ENCODE peak calls at places on chromosome 12, in seven cellular contexts. One of them, this sample, is unnamed.

GRCh38 chr12:71772728-71773127 is 18.1 kb downstream of the RAB21 start:
- DNase-seq in EL: no peak
- DNase-seq in stimulated activated CD4-positive, alpha-beta T cell treated with anti-CD3 and anti-CD28 coated beads, Interleukin-1b, Interleukin-23, amount 100 ng/mL, for 1 hour: no peak
- DNase-seq in nucleus accumbens: no peak
- DNase-seq in T-helper 1 cell: no peak
- DNase-seq in AG04449: no peak
- DNase-seq in activated gamma-delta T cell treated with Interleukin-2 at 50 U/mL for 16 hours: no peak
- DNase-seq in this sample: no peak

GRCh38 chr12:121288941-121289340 is 7.6 kb downstream of the CAMKK2 start:
- DNase-seq in EL: no peak
- DNase-seq in stimulated activated CD4-positive, alpha-beta T cell treated with anti-CD3 and anti-CD28 coated beads, Interleukin-1b, Interleukin-23, amount 100 ng/mL, for 1 hour: no peak
- DNase-seq in nucleus accumbens: no peak
- DNase-seq in T-helper 1 cell: no peak
- DNase-seq in AG04449: no peak
- DNase-seq in activated gamma-delta T cell treated with Interleukin-2 at 50 U/mL for 16 hours: no peak
- DNase-seq in this sample: no peak

GRCh38 chr12:109458771-109459208 is 18.3 kb downstream of the KCTD10 start:
- DNase-seq in EL: no peak
- DNase-seq in stimulated activated CD4-positive, alpha-beta T cell treated with anti-CD3 and anti-CD28 coated beads, Interleukin-1b, Interleukin-23, amount 100 ng/mL, for 1 hour: no peak
- DNase-seq in nucleus accumbens: no peak
- DNase-seq in T-helper 1 cell: no peak
- DNase-seq in AG04449: no peak
- DNase-seq in activated gamma-delta T cell treated with Interleukin-2 at 50 U/mL for 16 hours: no peak
- DNase-seq in this sample: no peak

GRCh38 chr12:81668475-81668874 is 90.7 kb downstream of the PPFIA2 start:
- DNase-seq in EL: peak
- DNase-seq in stimulated activated CD4-positive, alpha-beta T cell treated with anti-CD3 and anti-CD28 coated beads, Interleukin-1b, Interleukin-23, amount 100 ng/mL, for 1 hour: no peak
- DNase-seq in nucleus accumbens: no peak
- DNase-seq in T-helper 1 cell: peak
- DNase-seq in AG04449: no peak
- DNase-seq in activated gamma-delta T cell treated with Interleukin-2 at 50 U/mL for 16 hours: no peak
- DNase-seq in this sample: peak

GRCh38 chr12:51921017-51921725 is 13.9 kb downstream of the ACVRL1 start:
- DNase-seq in EL: no peak
- DNase-seq in stimulated activated CD4-positive, alpha-beta T cell treated with anti-CD3 and anti-CD28 coated beads, Interleukin-1b, Interleukin-23, amount 100 ng/mL, for 1 hour: no peak
- DNase-seq in nucleus accumbens: no peak
- DNase-seq in T-helper 1 cell: no peak
- DNase-seq in AG04449: no peak
- DNase-seq in activated gamma-delta T cell treated with Interleukin-2 at 50 U/mL for 16 hours: no peak
- DNase-seq in this sample: no peak

GRCh38 chr12:91785655-91786489 is 359.8 kb downstream of the BTG1 start:
- DNase-seq in EL: no peak
- DNase-seq in stimulated activated CD4-positive, alpha-beta T cell treated with anti-CD3 and anti-CD28 coated beads, Interleukin-1b, Interleukin-23, amount 100 ng/mL, for 1 hour: no peak
- DNase-seq in nucleus accumbens: no peak
- DNase-seq in T-helper 1 cell: peak
- DNase-seq in AG04449: no peak
- DNase-seq in activated gamma-delta T cell treated with Interleukin-2 at 50 U/mL for 16 hours: no peak
- DNase-seq in this sample: no peak

GRCh38 chr12:24561882-24562760 is 386.8 kb downstream of the BCAT1 start:
- DNase-seq in EL: peak
- DNase-seq in stimulated activated CD4-positive, alpha-beta T cell treated with anti-CD3 and anti-CD28 coated beads, Interleukin-1b, Interleukin-23, amount 100 ng/mL, for 1 hour: no peak
- DNase-seq in nucleus accumbens: peak
- DNase-seq in T-helper 1 cell: peak
- DNase-seq in AG04449: no peak
- DNase-seq in activated gamma-delta T cell treated with Interleukin-2 at 50 U/mL for 16 hours: peak
- DNase-seq in this sample: no peak

GRCh38 chr12:57545809-57546437 is 1.1 kb downstream of the DCTN2 start:
- DNase-seq in EL: peak
- DNase-seq in stimulated activated CD4-positive, alpha-beta T cell treated with anti-CD3 and anti-CD28 coated beads, Interleukin-1b, Interleukin-23, amount 100 ng/mL, for 1 hour: no peak
- DNase-seq in nucleus accumbens: no peak
- DNase-seq in T-helper 1 cell: no peak
- DNase-seq in AG04449: no peak
- DNase-seq in activated gamma-delta T cell treated with Interleukin-2 at 50 U/mL for 16 hours: no peak
- DNase-seq in this sample: peak

GRCh38 chr12:442235-442884 is 17.4 kb upstream of the B4GALNT3 start:
- DNase-seq in EL: peak
- DNase-seq in stimulated activated CD4-positive, alpha-beta T cell treated with anti-CD3 and anti-CD28 coated beads, Interleukin-1b, Interleukin-23, amount 100 ng/mL, for 1 hour: no peak
- DNase-seq in nucleus accumbens: peak
- DNase-seq in T-helper 1 cell: peak
- DNase-seq in AG04449: no peak
- DNase-seq in activated gamma-delta T cell treated with Interleukin-2 at 50 U/mL for 16 hours: peak
- DNase-seq in this sample: peak

GRCh38 chr12:70756118-70756517 is 118.9 kb upstream of the PTPRB start:
- DNase-seq in EL: peak
- DNase-seq in stimulated activated CD4-positive, alpha-beta T cell treated with anti-CD3 and anti-CD28 coated beads, Interleukin-1b, Interleukin-23, amount 100 ng/mL, for 1 hour: no peak
- DNase-seq in nucleus accumbens: no peak
- DNase-seq in T-helper 1 cell: peak
- DNase-seq in AG04449: peak
- DNase-seq in activated gamma-delta T cell treated with Interleukin-2 at 50 U/mL for 16 hours: no peak
- DNase-seq in this sample: peak

GRCh38 chr12:5201554-5202243 is 158.0 kb downstream of the KCNA5 start:
- DNase-seq in EL: no peak
- DNase-seq in stimulated activated CD4-positive, alpha-beta T cell treated with anti-CD3 and anti-CD28 coated beads, Interleukin-1b, Interleukin-23, amount 100 ng/mL, for 1 hour: no peak
- DNase-seq in nucleus accumbens: no peak
- DNase-seq in T-helper 1 cell: no peak
- DNase-seq in AG04449: peak
- DNase-seq in activated gamma-delta T cell treated with Interleukin-2 at 50 U/mL for 16 hours: no peak
- DNase-seq in this sample: peak

GRCh38 chr12:121611306-121611705 is 15.0 kb upstream of the ORAI1 start:
- DNase-seq in EL: no peak
- DNase-seq in stimulated activated CD4-positive, alpha-beta T cell treated with anti-CD3 and anti-CD28 coated beads, Interleukin-1b, Interleukin-23, amount 100 ng/mL, for 1 hour: no peak
- DNase-seq in nucleus accumbens: no peak
- DNase-seq in T-helper 1 cell: no peak
- DNase-seq in AG04449: no peak
- DNase-seq in activated gamma-delta T cell treated with Interleukin-2 at 50 U/mL for 16 hours: no peak
- DNase-seq in this sample: no peak

GRCh38 chr12:12560587-12561304 is 1.9 kb downstream of the DUSP16 start:
- DNase-seq in EL: peak
- DNase-seq in stimulated activated CD4-positive, alpha-beta T cell treated with anti-CD3 and anti-CD28 coated beads, Interleukin-1b, Interleukin-23, amount 100 ng/mL, for 1 hour: no peak
- DNase-seq in nucleus accumbens: no peak
- DNase-seq in T-helper 1 cell: peak
- DNase-seq in AG04449: no peak
- DNase-seq in activated gamma-delta T cell treated with Interleukin-2 at 50 U/mL for 16 hours: peak
- DNase-seq in this sample: peak

GRCh38 chr12:122865268-122866231 is 30.3 kb downstream of the HIP1R start:
- DNase-seq in EL: no peak
- DNase-seq in stimulated activated CD4-positive, alpha-beta T cell treated with anti-CD3 and anti-CD28 coated beads, Interleukin-1b, Interleukin-23, amount 100 ng/mL, for 1 hour: no peak
- DNase-seq in nucleus accumbens: no peak
- DNase-seq in T-helper 1 cell: no peak
- DNase-seq in AG04449: no peak
- DNase-seq in activated gamma-delta T cell treated with Interleukin-2 at 50 U/mL for 16 hours: no peak
- DNase-seq in this sample: peak

GRCh38 chr12:51441583-51441982 is 17.0 kb downstream of the SLC4A8 start:
- DNase-seq in EL: peak
- DNase-seq in stimulated activated CD4-positive, alpha-beta T cell treated with anti-CD3 and anti-CD28 coated beads, Interleukin-1b, Interleukin-23, amount 100 ng/mL, for 1 hour: no peak
- DNase-seq in nucleus accumbens: no peak
- DNase-seq in T-helper 1 cell: no peak
- DNase-seq in AG04449: peak
- DNase-seq in activated gamma-delta T cell treated with Interleukin-2 at 50 U/mL for 16 hours: no peak
- DNase-seq in this sample: no peak

GRCh38 chr12:108916336-108916735 is 36.4 kb downstream of the DAO start:
- DNase-seq in EL: no peak
- DNase-seq in stimulated activated CD4-positive, alpha-beta T cell treated with anti-CD3 and anti-CD28 coated beads, Interleukin-1b, Interleukin-23, amount 100 ng/mL, for 1 hour: no peak
- DNase-seq in nucleus accumbens: no peak
- DNase-seq in T-helper 1 cell: no peak
- DNase-seq in AG04449: no peak
- DNase-seq in activated gamma-delta T cell treated with Interleukin-2 at 50 U/mL for 16 hours: no peak
- DNase-seq in this sample: no peak

GRCh38 chr12:124995200-124995961 is 1.9 kb downstream of the BRI3BP start:
- DNase-seq in EL: no peak
- DNase-seq in stimulated activated CD4-positive, alpha-beta T cell treated with anti-CD3 and anti-CD28 coated beads, Interleukin-1b, Interleukin-23, amount 100 ng/mL, for 1 hour: no peak
- DNase-seq in nucleus accumbens: no peak
- DNase-seq in T-helper 1 cell: no peak
- DNase-seq in AG04449: no peak
- DNase-seq in activated gamma-delta T cell treated with Interleukin-2 at 50 U/mL for 16 hours: no peak
- DNase-seq in this sample: no peak

GRCh38 chr12:65339161-65339560 is 60.7 kb downstream of the MSRB3 start:
- DNase-seq in EL: peak
- DNase-seq in stimulated activated CD4-positive, alpha-beta T cell treated with anti-CD3 and anti-CD28 coated beads, Interleukin-1b, Interleukin-23, amount 100 ng/mL, for 1 hour: no peak
- DNase-seq in nucleus accumbens: no peak
- DNase-seq in T-helper 1 cell: no peak
- DNase-seq in AG04449: no peak
- DNase-seq in activated gamma-delta T cell treated with Interleukin-2 at 50 U/mL for 16 hours: no peak
- DNase-seq in this sample: peak

This sample was measured in PC-3.